ENCODE peak calls at places on chromosomes 16 and 17, in six cellular contexts. One of them, this sample, is unnamed.

GRCh38 chr17:34375598-34375997 is 12.6 kb upstream of the CCL1 start:
- DNase-seq in non-pigmented ciliary epithelial cell: no peak
- DNase-seq in dorsolateral prefrontal cortex: no peak
- DNase-seq in EL: no peak
- DNase-seq in mesothelial cell of epicardium: peak; percentile 16
- DNase-seq in coronary artery: peak; percentile 64
- DNase-seq in this sample: no peak

GRCh38 chr17:83083368-83084201 is 4.2 kb downstream of the METRNL start:
- DNase-seq in EL: peak; percentile 99
- DNase-seq in coronary artery: no peak
- DNase-seq in dorsolateral prefrontal cortex: no peak
- DNase-seq in non-pigmented ciliary epithelial cell: peak; percentile 90
- DNase-seq in mesothelial cell of epicardium: peak; percentile 73
- DNase-seq in this sample: peak; percentile 27

GRCh38 chr17:37117743-37118142 is 169.0 kb downstream of the AATF start:
- DNase-seq in non-pigmented ciliary epithelial cell: no peak
- DNase-seq in coronary artery: no peak
- DNase-seq in EL: no peak
- DNase-seq in mesothelial cell of epicardium: no peak
- DNase-seq in dorsolateral prefrontal cortex: no peak
- DNase-seq in this sample: no peak

GRCh38 chr16:75104836-75105235 is 11.7 kb downstream of the LDHD start:
- DNase-seq in non-pigmented ciliary epithelial cell: no peak
- DNase-seq in mesothelial cell of epicardium: no peak
- DNase-seq in coronary artery: no peak
- DNase-seq in EL: no peak
- DNase-seq in dorsolateral prefrontal cortex: no peak
- DNase-seq in this sample: no peak

GRCh38 chr16:56851671-56852400 is 13.2 kb upstream of the SLC12A3 start:
- DNase-seq in non-pigmented ciliary epithelial cell: no peak
- DNase-seq in coronary artery: no peak
- DNase-seq in EL: no peak
- DNase-seq in dorsolateral prefrontal cortex: peak; percentile 28
- DNase-seq in mesothelial cell of epicardium: no peak
- DNase-seq in this sample: no peak

GRCh38 chr17:63635787-63636186 is 13.6 kb downstream of the MAP3K3 start:
- DNase-seq in dorsolateral prefrontal cortex: peak; percentile 46
- DNase-seq in mesothelial cell of epicardium: no peak
- DNase-seq in coronary artery: no peak
- DNase-seq in EL: no peak
- DNase-seq in non-pigmented ciliary epithelial cell: no peak
- DNase-seq in this sample: no peak

GRCh38 chr17:80387071-80387470 is 27.9 kb upstream of the ENDOV start:
- DNase-seq in EL: no peak
- DNase-seq in mesothelial cell of epicardium: no peak
- DNase-seq in non-pigmented ciliary epithelial cell: no peak
- DNase-seq in coronary artery: peak; percentile 70
- DNase-seq in dorsolateral prefrontal cortex: no peak
- DNase-seq in this sample: no peak

GRCh38 chr16:65268331-65268730 is 146.5 kb upstream of the CDH11 start:
- DNase-seq in dorsolateral prefrontal cortex: no peak
- DNase-seq in EL: peak; percentile 34
- DNase-seq in coronary artery: no peak
- DNase-seq in non-pigmented ciliary epithelial cell: no peak
- DNase-seq in mesothelial cell of epicardium: no peak
- DNase-seq in this sample: no peak

GRCh38 chr17:32445075-32445427 is 741 bp downstream of the PSMD11 start:
- DNase-seq in non-pigmented ciliary epithelial cell: no peak
- DNase-seq in coronary artery: no peak
- DNase-seq in EL: peak; percentile 77
- DNase-seq in mesothelial cell of epicardium: no peak
- DNase-seq in dorsolateral prefrontal cortex: peak; percentile 37
- DNase-seq in this sample: peak; percentile 6

GRCh38 chr17:78903101-78903779 is at the start of gene CEP295NL:
- DNase-seq in non-pigmented ciliary epithelial cell: no peak
- DNase-seq in mesothelial cell of epicardium: no peak
- DNase-seq in dorsolateral prefrontal cortex: no peak
- DNase-seq in coronary artery: no peak
- DNase-seq in EL: no peak
- DNase-seq in this sample: no peak

GRCh38 chr16:64089697-64090096 is 1032.2 kb downstream of the CDH11 start:
- DNase-seq in dorsolateral prefrontal cortex: no peak
- DNase-seq in mesothelial cell of epicardium: no peak
- DNase-seq in non-pigmented ciliary epithelial cell: no peak
- DNase-seq in EL: peak; percentile 44
- DNase-seq in coronary artery: no peak
- DNase-seq in this sample: peak; percentile 0

GRCh38 chr16:51114369-51114768 is 36.7 kb downstream of the SALL1 start:
- DNase-seq in coronary artery: no peak
- DNase-seq in non-pigmented ciliary epithelial cell: no peak
- DNase-seq in dorsolateral prefrontal cortex: no peak
- DNase-seq in EL: no peak
- DNase-seq in mesothelial cell of epicardium: no peak
- DNase-seq in this sample: no peak

GRCh38 chr17:29627951-29628350 is 5.2 kb upstream of the CORO6 start:
- DNase-seq in coronary artery: no peak
- DNase-seq in dorsolateral prefrontal cortex: no peak
- DNase-seq in non-pigmented ciliary epithelial cell: no peak
- DNase-seq in mesothelial cell of epicardium: no peak
- DNase-seq in EL: no peak
- DNase-seq in this sample: no peak

GRCh38 chr17:57614742-57615141 is 130.4 kb downstream of the CCDC182 start:
- DNase-seq in non-pigmented ciliary epithelial cell: no peak
- DNase-seq in coronary artery: no peak
- DNase-seq in EL: no peak
- DNase-seq in mesothelial cell of epicardium: no peak
- DNase-seq in dorsolateral prefrontal cortex: no peak
- DNase-seq in this sample: no peak

GRCh38 chr16:67389911-67390815 is 3.1 kb downstream of the TPPP3 start:
- DNase-seq in coronary artery: peak; percentile 62
- DNase-seq in dorsolateral prefrontal cortex: peak; percentile 62
- DNase-seq in EL: no peak
- DNase-seq in non-pigmented ciliary epithelial cell: no peak
- DNase-seq in mesothelial cell of epicardium: no peak
- DNase-seq in this sample: no peak

GRCh38 chr16:50457423-50457822 is 88.6 kb upstream of the BRD7 start:
- DNase-seq in mesothelial cell of epicardium: no peak
- DNase-seq in coronary artery: no peak
- DNase-seq in EL: no peak
- DNase-seq in dorsolateral prefrontal cortex: no peak
- DNase-seq in non-pigmented ciliary epithelial cell: no peak
- DNase-seq in this sample: no peak

GRCh38 chr17:2122641-2123302 is 67.9 kb downstream of the HIC1 start:
- DNase-seq in dorsolateral prefrontal cortex: peak; percentile 35
- DNase-seq in coronary artery: no peak
- DNase-seq in mesothelial cell of epicardium: no peak
- DNase-seq in EL: no peak
- DNase-seq in non-pigmented ciliary epithelial cell: no peak
- DNase-seq in this sample: no peak

This sample was measured in stimulated activated CD4-positive, alpha-beta T cell treated with anti-CD3 and anti-CD28 coated beads, Interleukin-12 subunit alpha, Interleukin-12 subunit beta, amount 100 ng/mL, for 48 hours.